ENCODE peak calls at places on chromosomes 6 and 20, in four cellular contexts. L is uterus, Q is left lung, R is astrocyte. W is an unnamed sample.

GRCh38 chr6:22582806-22583205 is 13.4 kb downstream of the HDGFL1 start:
- DNase-seq in L (no peak), Q (no peak), R (no peak), W (no peak)

GRCh38 chr20:54506643-54507042 is 31.2 kb downstream of the DOK5 start:
- DNase-seq in L (no peak), Q (no peak), R (no peak), W (no peak)

GRCh38 chr6:157519255-157520116 is 138.5 kb downstream of the ZDHHC14 start:
- DNase-seq in L (no peak), Q (no peak), R (no peak), W (no peak)

GRCh38 chr6:5999688-6000608 is 6.8 kb downstream of the NRN1 start:
- DNase-seq in L (no peak), Q (no peak), R (no peak), W (no peak)

GRCh38 chr20:47427746-47428145 is 71.2 kb upstream of the ZMYND8 start:
- DNase-seq in L (no peak), Q (no peak), R (no peak), W (no peak)

GRCh38 chr20:35006531-35006971 is 50.9 kb downstream of the MYH7B start:
- DNase-seq in L (peak; percentile 10), Q (peak; percentile 29), R (no peak), W (peak; percentile 39)

GRCh38 chr6:154319231-154319858 is 37.3 kb downstream of the IPCEF1 start:
- DNase-seq in L (no peak), Q (no peak), R (peak; percentile 70), W (no peak)

GRCh38 chr6:75602164-75602896 is 650 bp downstream of the SENP6 start:
- DNase-seq in L (no peak), Q (peak; percentile 54), R (peak; percentile 43), W (peak; percentile 31)

GRCh38 chr6:100658486-100658885 is 193.8 kb upstream of the SIM1 start:
- DNase-seq in L (no peak), Q (no peak), R (no peak), W (no peak)

GRCh38 chr20:37994512-37994911 is 38.7 kb downstream of the TTI1 start:
- DNase-seq in L (no peak), Q (peak; percentile 63), R (peak; percentile 83), W (peak; percentile 70)

GRCh38 chr6:74177496-74177895 is 481.5 kb downstream of the CD109 start:
- DNase-seq in L (no peak), Q (no peak), R (no peak), W (no peak)

GRCh38 chr20:49248879-49249665 is 28.8 kb downstream of the ZNFX1 start:
- DNase-seq in L (no peak), Q (no peak), R (no peak), W (no peak)

GRCh38 chr20:38270869-38271608 is 10.5 kb upstream of the KIAA1755 start:
- DNase-seq in L (peak; percentile 67), Q (no peak), R (peak; percentile 99), W (no peak)

GRCh38 chr6:135505648-135506047 is 8.1 kb upstream of the AHI1 start:
- DNase-seq in L (no peak), Q (no peak), R (no peak), W (no peak)

GRCh38 chr6:12245360-12245759 is 44.8 kb upstream of the EDN1 start:
- DNase-seq in L (no peak), Q (no peak), R (no peak), W (no peak)

GRCh38 chr6:5968817-5969726 is 37.7 kb downstream of the NRN1 start:
- DNase-seq in L (no peak), Q (peak; percentile 60), R (peak; percentile 42), W (peak; percentile 83)

GRCh38 chr20:22320245-22320915 is 264.0 kb downstream of the FOXA2 start:
- DNase-seq in L (no peak), Q (no peak), R (no peak), W (no peak)

GRCh38 chr6:89970609-89971337 is 76.5 kb downstream of the GJA10 start:
- DNase-seq in L (no peak), Q (no peak), R (peak; percentile 48), W (peak; percentile 35)

GRCh38 chr20:10253750-10254149 is 35.1 kb downstream of the SNAP25 start:
- DNase-seq in L (no peak), Q (no peak), R (no peak), W (no peak)

GRCh38 chr6:123830110-123830509 is 26.4 kb downstream of the NKAIN2 start:
- DNase-seq in L (no peak), Q (no peak), R (no peak), W (no peak)

GRCh38 chr6:32069878-32070515 is 31.8 kb downstream of the CYP21A2 start:
- DNase-seq in L (no peak), Q (no peak), R (no peak), W (no peak)

GRCh38 chr6:165705941-165706340 is 42.9 kb upstream of the PDE10A start:
- DNase-seq in L (no peak), Q (no peak), R (no peak), W (no peak)

GRCh38 chr6:165702669-165703068 is 39.6 kb upstream of the PDE10A start:
- DNase-seq in L (no peak), Q (no peak), R (no peak), W (no peak)

GRCh38 chr6:165701564-165702354 is 38.7 kb upstream of the PDE10A start:
- DNase-seq in L (no peak), Q (no peak), R (no peak), W (no peak)

GRCh38 chr6:165707067-165707853 is 44.2 kb upstream of the PDE10A start:
- DNase-seq in L (no peak), Q (no peak), R (no peak), W (no peak)

DNA sequence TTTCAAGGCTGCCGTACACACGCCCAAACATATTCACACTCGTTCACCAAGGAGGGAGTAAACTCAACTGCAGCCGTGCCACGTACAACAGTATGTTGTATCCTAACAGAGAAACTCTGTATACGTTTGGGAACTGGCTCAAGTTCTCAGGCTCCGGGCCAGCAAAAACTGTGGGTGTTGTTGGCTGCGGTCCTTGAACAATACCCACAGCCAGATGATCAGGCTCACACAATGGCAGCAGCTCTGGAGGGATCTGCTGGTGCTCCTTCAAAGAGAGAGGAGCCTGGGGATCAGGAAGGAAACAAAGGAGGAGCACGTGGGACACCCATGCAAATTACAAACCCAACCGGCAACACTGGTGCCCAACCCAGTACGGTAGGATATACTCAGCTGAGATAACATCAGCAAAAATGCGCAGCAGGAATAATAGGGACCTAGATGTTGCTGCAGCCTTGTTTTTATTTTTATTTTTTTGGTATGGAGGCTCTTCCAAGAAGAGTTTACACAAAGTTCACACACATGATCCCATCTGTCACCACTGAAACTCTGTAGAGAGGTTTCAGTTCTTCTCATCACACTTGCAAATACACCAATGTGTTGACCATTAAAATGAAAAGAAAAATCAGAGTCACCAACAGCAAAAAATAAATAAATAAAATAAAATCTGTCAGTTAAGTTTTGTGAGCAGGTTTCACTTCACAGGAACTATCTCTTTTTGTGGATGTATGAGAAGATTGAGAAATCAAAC is 41.1 kb upstream of the PDE10A start:
- DNase-seq in L (no peak), Q (no peak), R (peak; percentile 40), W (no peak)
- H3K4me3 ChIP-seq in L (no peak overlapping the region), Q (no peak overlapping the region), R (no peak overlapping the region), W (no peak overlapping the region)

DNA sequence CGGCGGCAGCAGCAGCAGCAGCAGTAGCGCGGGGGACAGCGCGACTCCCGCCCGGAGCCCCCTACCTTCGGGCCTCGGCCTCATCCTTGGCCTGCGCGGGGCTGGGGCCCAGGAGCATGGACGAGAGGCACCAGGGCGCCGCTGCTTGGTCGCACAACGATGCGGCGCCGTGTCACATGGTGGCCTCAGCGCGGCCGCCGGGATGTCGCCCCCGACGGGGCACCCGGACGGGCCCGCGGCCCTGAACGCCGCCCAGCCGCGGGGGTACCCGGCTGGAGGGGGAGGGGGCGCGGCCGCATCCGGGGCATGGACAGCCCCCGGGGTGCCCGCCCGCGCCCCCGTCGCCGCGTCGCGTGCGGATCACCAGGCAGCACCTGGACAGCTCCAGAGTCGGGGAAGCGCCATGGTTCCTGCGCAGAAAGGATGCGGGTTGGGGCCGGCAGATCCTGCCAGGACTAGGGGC is 57.1 kb downstream of the CDH22 start:
- DNase-seq in L (no peak), Q (no peak), R (no peak), W (no peak)
- H3K4me3 ChIP-seq in L (no peak overlapping the region), Q (no peak overlapping the region), R (no peak overlapping the region), W (no peak overlapping the region)

GRCh38 chr6:44253307-44254101 is 3.8 kb downstream of the SLC35B2 start:
- DNase-seq in L (no peak), Q (no peak), R (no peak), W (no peak)

GRCh38 chr6:44254957-44255808 is 2.1 kb downstream of the SLC35B2 start:
- DNase-seq in L (no peak), Q (no peak), R (no peak), W (peak; percentile 44)

GRCh38 chr6:44255848-44256247 is 1.5 kb downstream of the SLC35B2 start:
- DNase-seq in L (no peak), Q (no peak), R (no peak), W (no peak)

GRCh38 chr6:44256291-44257006 is 879 bp downstream of the SLC35B2 start:
- DNase-seq in L (no peak), Q (no peak), R (no peak), W (no peak)

DNA sequence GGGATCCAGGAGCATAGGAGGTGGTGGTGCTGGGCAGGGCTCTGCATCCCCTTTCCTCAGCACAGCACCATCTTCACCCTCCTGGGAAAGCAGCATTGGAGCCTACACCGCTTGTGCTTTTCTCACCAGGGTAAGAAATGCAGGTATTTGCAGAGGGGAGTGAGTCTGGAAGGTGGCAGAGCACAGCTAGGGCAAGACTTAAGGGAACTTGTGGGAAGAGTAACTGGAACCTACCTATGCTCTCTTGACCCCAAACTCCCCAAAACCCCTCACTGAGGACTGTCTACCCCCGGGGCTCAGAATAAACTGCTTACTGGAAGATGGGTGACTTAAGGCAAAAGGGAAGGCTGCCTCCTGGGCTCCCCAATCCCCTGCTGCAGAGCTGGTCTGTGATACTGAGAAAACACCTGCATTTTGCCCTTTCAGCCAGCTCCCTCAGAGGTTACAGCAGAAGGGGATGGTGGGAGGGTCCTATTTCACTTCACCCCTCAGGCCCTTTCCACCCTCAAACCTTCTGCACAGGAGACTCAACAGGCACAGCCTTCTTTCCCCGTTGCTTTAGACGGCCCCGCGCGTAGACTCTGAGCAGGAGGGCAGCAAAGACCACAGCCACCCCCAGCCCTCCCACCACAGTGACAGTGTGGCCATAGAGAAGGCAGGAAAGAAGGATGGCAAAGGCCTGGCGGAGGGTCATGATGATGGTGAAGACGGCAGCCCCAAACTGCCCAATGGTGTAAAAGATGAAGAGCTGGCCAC is 2.9 kb downstream of the SLC35B2 start:
- DNase-seq in L (no peak), Q (no peak), R (no peak), W (no peak)
- H3K4me3 ChIP-seq in L (no peak overlapping the region), Q (no peak overlapping the region), R (no peak overlapping the region), W (no peak overlapping the region)

DNA sequence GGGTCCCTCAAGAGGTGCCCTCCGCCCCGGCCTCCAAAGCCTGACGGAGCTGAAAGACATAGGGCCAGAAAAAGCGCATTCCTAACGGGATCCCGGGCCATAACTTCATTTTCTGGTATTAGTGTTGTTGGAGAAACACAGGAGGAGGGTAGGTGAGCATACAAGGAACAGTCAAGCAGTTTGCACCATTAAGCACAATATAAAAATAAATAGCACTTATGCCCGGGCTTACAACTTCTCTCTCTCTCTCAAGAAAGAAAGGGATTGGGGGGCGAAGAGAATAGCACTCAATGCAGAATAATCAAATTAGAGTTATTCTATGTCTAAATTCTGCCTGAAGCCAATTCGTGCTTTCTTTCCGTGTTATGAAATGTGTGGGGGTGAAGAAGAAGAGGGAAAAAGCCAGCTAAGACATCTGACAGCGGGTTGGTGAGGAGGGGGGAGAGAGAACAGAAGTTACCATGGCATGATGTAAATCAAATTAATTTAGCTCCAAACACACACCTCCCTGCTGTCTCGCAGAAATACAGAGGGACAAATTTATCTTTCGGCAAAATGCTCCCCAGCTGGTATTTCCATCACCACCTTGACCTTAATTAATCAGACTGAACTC is 493 bp upstream of the METTL24 start:
- DNase-seq in L (no peak), Q (no peak), R (no peak), W (no peak)
- H3K4me3 ChIP-seq in L (peak overlapping the region; percentile 55), Q (peak overlapping the region; percentile 28), R (peak overlapping the region; percentile 30), W (peak overlapping the region; percentile 65)